ENCODE peak calls at places on chromosomes 1 and 21, in eight cellular contexts. B is naive thymus-derived CD4-positive, alpha-beta T cell; E is stimulated activated CD4-positive, alpha-beta T cell treated with anti-CD3 and anti-CD28 coated beads, Interleukin-15, amount 100 ng/mL, for 1 hour; G is ELF-1; Q is T-helper 2 cell; H is T-helper 17 cell; N is NCI-H1930; Z is GM06990. P is an unnamed sample.

GRCh38 chr21:42695324-42696025 is 42.1 kb downstream of the PDE9A start:
- DNase-seq in B (no peak), E (no peak), G (no peak), Q (no peak), H (no peak), N (no peak), Z (no peak), P (no peak)

GRCh38 chr1:13642306-13643004 is 57.5 kb upstream of the PRDM2 start:
- DNase-seq in B (no peak), E (no peak), G (no peak), Q (no peak), H (no peak), N (no peak), Z (no peak), P (no peak)

GRCh38 chr21:45356653-45357435 is 48.1 kb upstream of the COL18A1 start:
- DNase-seq in B (no peak), E (no peak), G (peak; percentile 85), Q (no peak), H (no peak), N (no peak), Z (no peak), P (no peak)

GRCh38 chr21:34536820-34537219 is 24.8 kb upstream of the KCNE1 start:
- DNase-seq in B (no peak), E (no peak), G (no peak), Q (no peak), H (no peak), N (no peak), Z (no peak), P (no peak)

GRCh38 chr1:63947904-63948303 is 174.1 kb downstream of the ROR1 start:
- DNase-seq in B (no peak), E (no peak), G (no peak), Q (no peak), H (no peak), N (no peak), Z (no peak), P (no peak)

GRCh38 chr1:3942416-3943122 is 42.5 kb upstream of the C1orf174 start:
- DNase-seq in B (no peak), E (no peak), G (no peak), Q (no peak), H (no peak), N (no peak), Z (no peak), P (no peak)

GRCh38 chr1:219066631-219067349 is 106.9 kb upstream of the LYPLAL1 start:
- DNase-seq in B (no peak), E (no peak), G (peak; percentile 6), Q (no peak), H (no peak), N (no peak), Z (no peak), P (no peak)

GRCh38 chr1:33089457-33089856 is 8.5 kb downstream of the AZIN2 start:
- DNase-seq in B (no peak), E (no peak), G (no peak), Q (no peak), H (no peak), N (no peak), Z (no peak), P (no peak)

GRCh38 chr1:45622267-45622890 is 1.5 kb downstream of the CCDC17 start:
- DNase-seq in B (no peak), E (no peak), G (peak; percentile 39), Q (no peak), H (no peak), N (no peak), Z (peak; percentile 20), P (no peak)

GRCh38 chr1:157937743-157938142 is 55.7 kb upstream of the KIRREL1 start:
- DNase-seq in B (no peak), E (no peak), G (no peak), Q (no peak), H (no peak), N (no peak), Z (no peak), P (no peak)

GRCh38 chr1:40664167-40664537 is 1.3 kb downstream of the RIMS3 start:
- DNase-seq in B (no peak), E (no peak), G (no peak), Q (no peak), H (no peak), N (no peak), Z (no peak), P (no peak)

GRCh38 chr1:167697667-167698141 is 24.1 kb upstream of the MPZL1 start:
- DNase-seq in B (no peak), E (no peak), G (peak; percentile 39), Q (no peak), H (no peak), N (no peak), Z (no peak), P (no peak)

GRCh38 chr21:45432575-45433255 is 27.8 kb downstream of the COL18A1 start:
- DNase-seq in B (no peak), E (no peak), G (no peak), Q (no peak), H (no peak), N (no peak), Z (no peak), P (no peak)

P was measured in GOT3.